ENCODE peak calls at places on chromosomes 7 and 10, in four cellular contexts. One of them, this sample, is unnamed.

GRCh38 chr7:50379082-50379481 is 71.1 kb downstream of the FIGNL1 start:
- DNase-seq in pons: no peak
- DNase-seq in right lobe of liver: no peak
- DNase-seq in uterus: no peak
- DNase-seq in this sample: no peak

GRCh38 chr7:129385116-129385515 is 49.1 kb upstream of the STRIP2 start:
- DNase-seq in pons: no peak
- DNase-seq in right lobe of liver: no peak
- DNase-seq in uterus: no peak
- DNase-seq in this sample: no peak

GRCh38 chr7:31776616-31777015 is 89.6 kb downstream of the PPP1R17 start:
- DNase-seq in pons: no peak
- DNase-seq in right lobe of liver: no peak
- DNase-seq in uterus: no peak
- DNase-seq in this sample: no peak

GRCh38 chr7:65827366-65827765 is 45.5 kb upstream of the VKORC1L1 start:
- DNase-seq in pons: no peak
- DNase-seq in right lobe of liver: no peak
- DNase-seq in uterus: no peak
- DNase-seq in this sample: no peak

GRCh38 chr7:15581352-15581951 is 19.6 kb upstream of the AGMO start:
- DNase-seq in pons: no peak
- DNase-seq in right lobe of liver: no peak
- DNase-seq in uterus: no peak
- DNase-seq in this sample: no peak

GRCh38 chr10:119025776-119026175 is 3.7 kb upstream of the NANOS1 start:
- DNase-seq in pons: peak; percentile 54
- DNase-seq in right lobe of liver: peak; percentile 57
- DNase-seq in uterus: no peak
- DNase-seq in this sample: peak; percentile 78

GRCh38 chr7:114761973-114762372 is 159.9 kb upstream of the MDFIC start:
- DNase-seq in pons: no peak
- DNase-seq in right lobe of liver: no peak
- DNase-seq in uterus: no peak
- DNase-seq in this sample: no peak

GRCh38 chr10:95759233-95759826 is 3.4 kb downstream of the ENTPD1 start:
- DNase-seq in pons: no peak
- DNase-seq in right lobe of liver: no peak
- DNase-seq in uterus: no peak
- DNase-seq in this sample: no peak

GRCh38 chr7:159049266-159050025 is 95.2 kb downstream of the VIPR2 start:
- DNase-seq in pons: no peak
- DNase-seq in right lobe of liver: no peak
- DNase-seq in uterus: no peak
- DNase-seq in this sample: no peak

GRCh38 chr10:82148764-82149163 is 273.8 kb downstream of the NRG3 start:
- DNase-seq in pons: no peak
- DNase-seq in right lobe of liver: no peak
- DNase-seq in uterus: no peak
- DNase-seq in this sample: no peak

GRCh38 chr7:122638459-122638858 is 60.5 kb downstream of the RNF133 start:
- DNase-seq in pons: no peak
- DNase-seq in right lobe of liver: no peak
- DNase-seq in uterus: no peak
- DNase-seq in this sample: no peak

GRCh38 chr10:51724038-51724437 is 24.6 kb upstream of the CSTF2T start:
- DNase-seq in pons: no peak
- DNase-seq in right lobe of liver: no peak
- DNase-seq in uterus: no peak
- DNase-seq in this sample: no peak

GRCh38 chr10:86681047-86681446 is 12.7 kb downstream of the LDB3 start:
- DNase-seq in pons: peak; percentile 60
- DNase-seq in right lobe of liver: peak; percentile 31
- DNase-seq in uterus: no peak
- DNase-seq in this sample: peak; percentile 83

GRCh38 chr10:8473205-8473604 is 418.7 kb downstream of the GATA3 start:
- DNase-seq in pons: no peak
- DNase-seq in right lobe of liver: no peak
- DNase-seq in uterus: no peak
- DNase-seq in this sample: no peak

GRCh38 chr10:131655101-131655849 is 245.5 kb upstream of the PPP2R2D start:
- DNase-seq in pons: no peak
- DNase-seq in right lobe of liver: peak; percentile 60
- DNase-seq in uterus: no peak
- DNase-seq in this sample: no peak

GRCh38 chr7:133763241-133763640 is 363.9 kb upstream of the LRGUK start:
- DNase-seq in pons: no peak
- DNase-seq in right lobe of liver: no peak
- DNase-seq in uterus: no peak
- DNase-seq in this sample: no peak

GRCh38 chr10:124663228-124663627 is 81.0 kb downstream of the FAM53B start:
- DNase-seq in pons: no peak
- DNase-seq in right lobe of liver: no peak
- DNase-seq in uterus: no peak
- DNase-seq in this sample: no peak

GRCh38 chr10:91605968-91606367 is 26.9 kb downstream of the PPP1R3C start:
- DNase-seq in pons: no peak
- DNase-seq in right lobe of liver: no peak
- DNase-seq in uterus: no peak
- DNase-seq in this sample: no peak